ENCODE peak calls at places on chromosomes 11 and 22, in four cellular contexts. One of them, this sample, is unnamed.

GRCh38 chr22:30892286-30892685 is 76.3 kb downstream of the MORC2 start:
- DNase-seq in fibroblast of mammary gland: no peak
- DNase-seq in left lung: no peak
- DNase-seq in cardiac muscle cell: no peak
- DNase-seq in this sample: no peak

GRCh38 chr22:38222797-38223119 is 21.0 kb downstream of the MAFF start:
- DNase-seq in fibroblast of mammary gland: no peak
- DNase-seq in left lung: no peak
- DNase-seq in cardiac muscle cell: no peak
- DNase-seq in this sample: no peak

GRCh38 chr11:32154275-32154674 is 63.4 kb downstream of the RCN1 start:
- DNase-seq in fibroblast of mammary gland: peak; percentile 32
- DNase-seq in left lung: no peak
- DNase-seq in cardiac muscle cell: peak; percentile 64
- DNase-seq in this sample: no peak

GRCh38 chr11:1924646-1925372 is 5.3 kb downstream of the TNNT3 start:
- DNase-seq in fibroblast of mammary gland: no peak
- DNase-seq in left lung: peak; percentile 59
- DNase-seq in cardiac muscle cell: no peak
- DNase-seq in this sample: peak; percentile 41

GRCh38 chr11:94151903-94152677 is 23.4 kb downstream of the PANX1 start:
- DNase-seq in fibroblast of mammary gland: peak; percentile 92
- DNase-seq in left lung: peak; percentile 62
- DNase-seq in cardiac muscle cell: peak; percentile 67
- DNase-seq in this sample: peak; percentile 63

GRCh38 chr22:22208657-22209056 is 35.9 kb upstream of the VPREB1 start:
- DNase-seq in fibroblast of mammary gland: no peak
- DNase-seq in left lung: no peak
- DNase-seq in cardiac muscle cell: no peak
- DNase-seq in this sample: no peak

GRCh38 chr11:44031549-44031948 is 16.2 kb upstream of the ACCSL start:
- DNase-seq in fibroblast of mammary gland: no peak
- DNase-seq in left lung: no peak
- DNase-seq in cardiac muscle cell: no peak
- DNase-seq in this sample: no peak

GRCh38 chr11:105821366-105821765 is 200.7 kb downstream of the MSANTD4 start:
- DNase-seq in fibroblast of mammary gland: no peak
- DNase-seq in left lung: no peak
- DNase-seq in cardiac muscle cell: no peak
- DNase-seq in this sample: no peak

GRCh38 chr11:73072935-73073481 is 69.1 kb downstream of the FCHSD2 start:
- DNase-seq in fibroblast of mammary gland: peak; percentile 31
- DNase-seq in left lung: no peak
- DNase-seq in cardiac muscle cell: peak; percentile 57
- DNase-seq in this sample: no peak

GRCh38 chr11:35118906-35119305 is 20.1 kb upstream of the CD44 start:
- DNase-seq in fibroblast of mammary gland: no peak
- DNase-seq in left lung: no peak
- DNase-seq in cardiac muscle cell: no peak
- DNase-seq in this sample: no peak

GRCh38 chr11:36750349-36750748 is 152.3 kb upstream of the RAG2 start:
- DNase-seq in fibroblast of mammary gland: peak; percentile 6
- DNase-seq in left lung: no peak
- DNase-seq in cardiac muscle cell: no peak
- DNase-seq in this sample: no peak

GRCh38 chr11:133934599-133935550 is 21.9 kb downstream of the IGSF9B start:
- DNase-seq in fibroblast of mammary gland: peak; percentile 61
- DNase-seq in left lung: peak; percentile 71
- DNase-seq in cardiac muscle cell: peak; percentile 92
- DNase-seq in this sample: no peak

GRCh38 chr11:85725510-85726258 is 39.7 kb upstream of the CCDC89 start:
- DNase-seq in fibroblast of mammary gland: peak; percentile 92
- DNase-seq in left lung: no peak
- DNase-seq in cardiac muscle cell: peak; percentile 85
- DNase-seq in this sample: no peak

GRCh38 chr11:75439495-75440120 is 6.6 kb upstream of the KLHL35 start:
- DNase-seq in fibroblast of mammary gland: no peak
- DNase-seq in left lung: peak; percentile 52
- DNase-seq in cardiac muscle cell: no peak
- DNase-seq in this sample: no peak

GRCh38 chr22:37930270-37930951 is 23.0 kb downstream of the C22orf23 start:
- DNase-seq in fibroblast of mammary gland: peak; percentile 49
- DNase-seq in left lung: no peak
- DNase-seq in cardiac muscle cell: peak; percentile 29
- DNase-seq in this sample: no peak

GRCh38 chr11:126992065-126992803 is 8.3 kb downstream of the KIRREL3 start:
- DNase-seq in fibroblast of mammary gland: peak; percentile 95
- DNase-seq in left lung: no peak
- DNase-seq in cardiac muscle cell: peak; percentile 84
- DNase-seq in this sample: no peak

GRCh38 chr22:48427731-48428211 is 1399.9 kb downstream of the BRD1 start:
- DNase-seq in fibroblast of mammary gland: no peak
- DNase-seq in left lung: peak; percentile 62
- DNase-seq in cardiac muscle cell: no peak
- DNase-seq in this sample: no peak

GRCh38 chr11:92627615-92628201 is 341.7 kb upstream of the MTNR1B start:
- DNase-seq in fibroblast of mammary gland: peak; percentile 10
- DNase-seq in left lung: no peak
- DNase-seq in cardiac muscle cell: no peak
- DNase-seq in this sample: no peak

GRCh38 chr11:126963603-126964353 is 36.8 kb downstream of the KIRREL3 start:
- DNase-seq in fibroblast of mammary gland: peak; percentile 31
- DNase-seq in left lung: no peak
- DNase-seq in cardiac muscle cell: no peak
- DNase-seq in this sample: no peak

GRCh38 chr11:105392546-105392945 is 217.3 kb upstream of the GRIA4 start:
- DNase-seq in fibroblast of mammary gland: peak; percentile 36
- DNase-seq in left lung: no peak
- DNase-seq in cardiac muscle cell: peak; percentile 14
- DNase-seq in this sample: no peak

GRCh38 chr11:131370090-131370751 is at the start of gene NTM:
- DNase-seq in fibroblast of mammary gland: peak; percentile 62
- DNase-seq in left lung: no peak
- DNase-seq in cardiac muscle cell: peak; percentile 82
- DNase-seq in this sample: no peak

GRCh38 chr11:132941024-132941646 is 591.2 kb downstream of the OPCML start:
- DNase-seq in fibroblast of mammary gland: peak; percentile 23
- DNase-seq in left lung: no peak
- DNase-seq in cardiac muscle cell: peak; percentile 52
- DNase-seq in this sample: no peak

GRCh38 chr11:116267146-116267545 is 505.6 kb downstream of the BUD13 start:
- DNase-seq in fibroblast of mammary gland: no peak
- DNase-seq in left lung: no peak
- DNase-seq in cardiac muscle cell: no peak
- DNase-seq in this sample: no peak

GRCh38 chr11:73193251-73194033 is 24.6 kb upstream of the P2RY2 start:
- DNase-seq in fibroblast of mammary gland: no peak
- DNase-seq in left lung: no peak
- DNase-seq in cardiac muscle cell: no peak
- DNase-seq in this sample: peak; percentile 44

GRCh38 chr11:44711772-44712608 is 14.8 kb upstream of the TSPAN18 start:
- DNase-seq in fibroblast of mammary gland: no peak
- DNase-seq in left lung: no peak
- DNase-seq in cardiac muscle cell: no peak
- DNase-seq in this sample: no peak

GRCh38 chr11:76649964-76650363 is 20.6 kb downstream of the LRRC32 start:
- DNase-seq in fibroblast of mammary gland: no peak
- DNase-seq in left lung: no peak
- DNase-seq in cardiac muscle cell: no peak
- DNase-seq in this sample: no peak

GRCh38 chr11:130865772-130866114 is 50.5 kb downstream of the SNX19 start:
- DNase-seq in fibroblast of mammary gland: no peak
- DNase-seq in left lung: no peak
- DNase-seq in cardiac muscle cell: no peak
- DNase-seq in this sample: no peak

GRCh38 chr11:44014968-44015623 is 32.7 kb upstream of the ACCSL start:
- DNase-seq in fibroblast of mammary gland: peak; percentile 85
- DNase-seq in left lung: no peak
- DNase-seq in cardiac muscle cell: no peak
- DNase-seq in this sample: no peak

GRCh38 chr11:12106501-12106900 is 3.9 kb upstream of the MICAL2 start:
- DNase-seq in fibroblast of mammary gland: no peak
- DNase-seq in left lung: no peak
- DNase-seq in cardiac muscle cell: no peak
- DNase-seq in this sample: no peak

GRCh38 chr11:44138286-44138685 is 42.8 kb downstream of the EXT2 start:
- DNase-seq in fibroblast of mammary gland: peak; percentile 34
- DNase-seq in left lung: no peak
- DNase-seq in cardiac muscle cell: no peak
- DNase-seq in this sample: no peak

GRCh38 chr22:30640839-30641430 is 5.4 kb downstream of the SLC35E4 start:
- DNase-seq in fibroblast of mammary gland: no peak
- DNase-seq in left lung: no peak
- DNase-seq in cardiac muscle cell: no peak
- DNase-seq in this sample: no peak

GRCh38 chr11:118438314-118438931 is 2.1 kb downstream of the KMT2A start:
- DNase-seq in fibroblast of mammary gland: peak; percentile 81
- DNase-seq in left lung: no peak
- DNase-seq in cardiac muscle cell: peak; percentile 86
- DNase-seq in this sample: no peak

GRCh38 chr11:119297938-119298337 is 19.0 kb downstream of the MCAM start:
- DNase-seq in fibroblast of mammary gland: no peak
- DNase-seq in left lung: no peak
- DNase-seq in cardiac muscle cell: no peak
- DNase-seq in this sample: no peak

DNA sequence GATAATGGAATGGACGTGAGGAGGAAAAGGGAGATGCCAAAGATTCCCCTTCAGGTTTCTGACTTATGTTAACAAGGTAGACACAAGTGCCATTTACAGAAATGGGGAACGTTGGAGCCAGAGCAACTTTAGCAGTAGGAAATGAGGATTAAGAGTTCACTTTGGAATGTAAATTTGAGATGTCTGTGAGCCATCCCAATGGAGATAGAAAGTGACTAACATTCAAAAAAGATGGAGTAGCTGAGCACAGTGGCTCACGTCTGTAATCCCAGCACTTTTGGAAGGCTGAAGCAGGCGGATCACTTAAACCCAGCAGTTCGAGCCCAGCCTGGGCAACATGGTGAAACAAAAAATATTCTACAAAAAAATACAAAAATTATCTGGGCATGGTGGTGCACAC is 19.9 kb downstream of the MRTFA start:
- DNase-seq in fibroblast of mammary gland: no peak
- DNase-seq in left lung: no peak
- DNase-seq in cardiac muscle cell: no peak
- DNase-seq in this sample: no peak
- TF ChIP-seq CTCF in fibroblast of mammary gland: no peak
- TF ChIP-seq CTCF in left lung: no peak
- TF ChIP-seq CTCF in cardiac muscle cell: no peak
- TF ChIP-seq CTCF in this sample: no peak

DNA sequence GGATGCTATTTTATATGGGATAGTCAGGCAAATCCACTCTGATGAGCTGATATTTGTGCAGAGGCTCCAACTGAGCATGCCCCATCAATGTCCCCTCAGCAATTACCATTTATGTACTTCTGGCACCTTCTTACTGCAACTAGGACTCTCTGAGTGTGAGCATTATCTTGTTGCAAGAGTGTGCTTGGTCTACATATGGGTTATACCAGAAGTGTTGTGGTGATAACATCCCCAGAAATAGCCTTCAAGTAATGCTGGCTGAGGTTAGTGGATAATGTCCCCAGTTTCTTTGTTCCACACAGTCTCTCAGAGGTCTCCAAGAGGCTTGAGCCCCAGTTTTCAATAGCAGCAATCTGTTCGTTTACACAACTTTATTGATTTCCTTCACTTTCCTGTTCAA is 408.6 kb downstream of the JRKL start:
- DNase-seq in fibroblast of mammary gland: no peak
- DNase-seq in left lung: no peak
- DNase-seq in cardiac muscle cell: no peak
- DNase-seq in this sample: no peak
- TF ChIP-seq CTCF in fibroblast of mammary gland: no peak
- TF ChIP-seq CTCF in left lung: no peak
- TF ChIP-seq CTCF in cardiac muscle cell: no peak
- TF ChIP-seq CTCF in this sample: no peak

DNA sequence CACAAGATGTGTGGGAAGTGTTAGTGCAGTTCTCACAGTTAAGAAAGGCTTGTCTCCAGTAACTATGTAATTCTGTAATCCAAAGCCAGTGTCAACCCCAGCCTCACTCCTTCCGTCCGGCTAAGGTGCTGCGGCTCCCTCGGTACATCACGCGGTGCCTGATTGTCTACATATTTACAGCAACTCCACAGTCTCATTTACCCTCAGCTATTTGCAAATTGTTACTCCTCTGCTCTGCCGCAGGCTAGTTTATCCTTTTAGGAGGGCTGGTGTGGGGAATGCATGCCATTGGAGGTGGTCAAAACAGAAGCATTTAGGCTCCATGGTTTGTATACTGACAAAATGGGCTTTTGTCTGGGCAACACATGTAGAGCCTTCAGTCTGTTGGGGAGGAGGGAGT is 358.3 kb downstream of the METTL15 start:
- DNase-seq in fibroblast of mammary gland: no peak
- DNase-seq in left lung: no peak
- DNase-seq in cardiac muscle cell: no peak
- DNase-seq in this sample: no peak
- TF ChIP-seq CTCF in fibroblast of mammary gland: no peak
- TF ChIP-seq CTCF in left lung: no peak
- TF ChIP-seq CTCF in cardiac muscle cell: no peak
- TF ChIP-seq CTCF in this sample: no peak

GRCh38 chr22:26804315-26804714 is 146.9 kb downstream of the MIAT start:
- DNase-seq in fibroblast of mammary gland: no peak
- DNase-seq in left lung: no peak
- DNase-seq in cardiac muscle cell: no peak
- DNase-seq in this sample: no peak

GRCh38 chr22:26801449-26801848 is 144.1 kb downstream of the MIAT start:
- DNase-seq in fibroblast of mammary gland: no peak
- DNase-seq in left lung: no peak
- DNase-seq in cardiac muscle cell: no peak
- DNase-seq in this sample: no peak

GRCh38 chr22:26797910-26798309 is 140.5 kb downstream of the MIAT start:
- DNase-seq in fibroblast of mammary gland: no peak
- DNase-seq in left lung: no peak
- DNase-seq in cardiac muscle cell: no peak
- DNase-seq in this sample: no peak

GRCh38 chr22:26798433-26799065 is 141.2 kb downstream of the MIAT start:
- DNase-seq in fibroblast of mammary gland: no peak
- DNase-seq in left lung: peak; percentile 47
- DNase-seq in cardiac muscle cell: no peak
- DNase-seq in this sample: no peak

GRCh38 chr22:26800858-26801257 is 143.5 kb downstream of the MIAT start:
- DNase-seq in fibroblast of mammary gland: peak; percentile 17
- DNase-seq in left lung: no peak
- DNase-seq in cardiac muscle cell: no peak
- DNase-seq in this sample: no peak
- TF ChIP-seq CTCF in fibroblast of mammary gland: no peak
- TF ChIP-seq CTCF in left lung: no peak
- TF ChIP-seq CTCF in cardiac muscle cell: no peak
- TF ChIP-seq CTCF in this sample: no peak

This sample was measured in CD14-positive monocyte.